ENCODE peak calls at places on chromosomes 7 and 10, in five cellular contexts. F, B, J, Q and Y are unnamed samples.

GRCh38 chr10:28839600-28840007 is 162.3 kb downstream of the BAMBI start:
- DNase-seq in B (no peak), F (no peak), J (no peak), Q (peak), Y (no peak)

GRCh38 chr7:120981888-120982615 is 6.5 kb upstream of the CPED1 start:
- DNase-seq in B (no peak), Q (peak), F (no peak), J (no peak), Y (no peak)

GRCh38 chr10:6977641-6978627 is 397.9 kb upstream of the PRKCQ start:
- DNase-seq in B (no peak), Q (no peak), F (no peak), J (no peak), Y (no peak)

GRCh38 chr7:126856691-126857291 is 395.9 kb downstream of the GRM8 start:
- DNase-seq in J (no peak), F (no peak), Q (no peak), B (no peak), Y (no peak)

GRCh38 chr7:45256309-45256708 is 98.7 kb downstream of the RAMP3 start:
- DNase-seq in B (no peak), Q (no peak), J (no peak), F (no peak), Y (no peak)

GRCh38 chr7:1664711-1665591 is 5.1 kb upstream of the ELFN1 start:
- DNase-seq in J (peak), F (peak), B (peak), Q (peak), Y (peak)

GRCh38 chr7:156640949-156641485 is 443 bp downstream of the RNF32 start:
- DNase-seq in J (no peak), B (no peak), Q (peak), F (no peak), Y (peak)

GRCh38 chr10:94366382-94366781 is 3.6 kb upstream of the NOC3L start:
- DNase-seq in J (no peak), F (no peak), B (no peak), Q (no peak), Y (no peak)

GRCh38 chr7:6639627-6640026 is 2.5 kb downstream of the ZNF316 start:
- DNase-seq in F (no peak), J (no peak), B (no peak), Q (no peak), Y (no peak)

GRCh38 chr7:114026486-114027089 is 107.8 kb upstream of the PPP1R3A start:
- DNase-seq in B (no peak), Q (peak), F (no peak), J (no peak), Y (no peak)

GRCh38 chr10:31919010-31919409 is 9.6 kb downstream of the ARHGAP12 start:
- DNase-seq in Q (no peak), B (no peak), J (no peak), F (no peak), Y (no peak)

GRCh38 chr7:153616808-153617207 is 435.4 kb upstream of the DPP6 start:
- DNase-seq in Q (no peak), J (no peak), B (no peak), F (no peak), Y (no peak)

DNA sequence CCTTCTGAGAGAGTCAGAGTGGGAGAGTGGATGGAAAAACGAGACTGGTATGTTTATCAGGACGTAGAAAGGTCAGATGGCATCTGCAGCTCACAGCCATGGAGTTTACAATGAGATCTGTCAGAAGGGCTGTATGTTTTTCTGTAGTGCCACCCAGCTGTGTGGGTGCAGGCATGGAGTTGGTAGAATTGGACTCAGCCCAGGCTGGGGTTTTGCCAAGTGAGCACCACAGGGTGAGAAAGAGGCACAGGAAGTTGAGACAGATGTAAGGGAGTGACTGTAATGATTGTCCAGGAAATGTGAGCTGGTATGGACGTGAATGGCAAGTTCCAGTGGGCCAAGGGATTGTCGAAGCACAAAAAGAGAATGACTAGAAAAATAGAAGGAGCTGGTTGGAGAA is 9.1 kb upstream of the ZYX start:
- DNase-seq in F (peak), B (peak), J (no peak), Q (no peak), Y (no peak)
- TF ChIP-seq CTCF in F (no peak), B (no peak), J (no peak), Q (peak), Y (no peak)

GRCh38 chr10:43648083-43648391 is 644 bp downstream of the ZNF32 start:
- DNase-seq in Q (no peak), F (no peak), B (no peak), J (no peak), Y (no peak)
- TF ChIP-seq CTCF in Q (no peak), F (no peak), B (no peak), J (no peak), Y (no peak)

DNA sequence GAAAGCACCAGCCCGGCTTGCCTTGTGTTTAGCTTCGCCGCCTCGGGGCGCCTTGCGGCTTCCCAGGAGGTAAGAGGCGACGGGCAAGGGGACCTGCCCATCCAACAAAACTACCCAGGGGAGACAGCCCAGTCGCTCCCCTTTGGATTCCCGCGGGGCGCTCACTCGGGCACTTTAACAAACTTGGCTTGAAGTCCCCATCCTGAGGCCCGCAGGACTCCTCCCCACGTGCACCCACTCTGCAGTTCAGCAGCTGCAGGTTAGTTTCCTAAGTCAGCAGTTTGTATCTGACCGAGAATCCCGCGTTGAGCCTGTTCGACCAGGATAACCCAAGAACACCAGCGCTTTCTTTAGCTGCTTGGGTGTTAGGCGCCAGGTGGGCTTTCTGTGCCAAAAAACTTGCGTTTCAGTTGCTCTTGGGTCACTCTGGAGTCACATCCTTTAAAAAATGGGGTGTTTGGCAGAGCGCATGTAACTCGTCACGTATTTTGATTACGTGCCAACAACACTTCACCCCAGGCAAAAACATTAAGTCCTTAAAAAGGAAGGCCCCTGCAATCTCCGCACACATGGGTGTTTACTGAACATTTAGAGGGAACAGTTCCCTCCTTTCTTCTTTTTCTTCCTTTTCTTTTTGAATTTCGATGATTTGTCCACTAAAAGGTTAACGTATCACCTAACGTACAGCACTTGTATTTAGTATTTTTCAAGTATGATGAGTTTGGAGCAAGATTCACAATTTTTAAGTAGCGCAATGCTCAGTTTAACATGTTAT is 876 bp downstream of the DNAH11 start:
- DNase-seq in B (no peak), Q (no peak), F (no peak), J (no peak), Y (no peak)
- TF ChIP-seq CTCF in B (no peak), Q (no peak), F (no peak), J (no peak), Y (no peak)

GRCh38 chr7:14340415-14341079 is 351.1 kb upstream of the ETV1 start:
- DNase-seq in J (no peak), B (no peak), Q (no peak), F (no peak), Y (no peak)
- TF ChIP-seq CTCF in J (no peak), B (no peak), Q (no peak), F (no peak), Y (no peak)

GRCh38 chr10:12103743-12104142 is 25.7 kb upstream of the SEC61A2 start:
- DNase-seq in F (no peak), J (no peak), B (no peak), Q (no peak), Y (no peak)
- TF ChIP-seq CTCF in F (no peak), J (no peak), B (no peak), Q (no peak), Y (no peak)

DNA sequence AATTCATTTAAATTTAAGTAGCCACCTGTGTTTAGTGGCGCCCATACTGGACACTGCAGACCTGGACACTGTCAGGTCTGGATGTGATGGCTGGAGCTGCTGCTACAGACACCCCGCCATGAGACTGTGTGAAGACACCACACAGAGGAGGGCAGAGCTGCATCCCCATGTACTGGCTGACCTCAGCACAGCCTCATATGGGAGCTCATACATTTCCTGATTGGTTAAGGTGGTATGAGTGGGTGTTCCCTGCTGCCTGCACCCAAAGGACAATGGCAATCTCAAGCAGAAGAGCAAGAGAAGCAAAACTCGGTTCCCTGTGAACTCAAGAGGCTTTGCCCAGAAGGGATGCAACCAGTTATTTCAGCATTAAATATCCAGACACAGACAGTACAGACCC is 60.0 kb downstream of the DLG5 start:
- DNase-seq in J (no peak), B (no peak), Q (no peak), F (no peak), Y (no peak)
- TF ChIP-seq CTCF in J (no peak), B (no peak), Q (no peak), F (no peak), Y (no peak)

GRCh38 chr7:134875867-134876266 is 96.4 kb downstream of the CALD1 start:
- DNase-seq in F (no peak), Q (peak), J (no peak), B (no peak), Y (no peak)

GRCh38 chr7:134874407-134874806 is 95.0 kb downstream of the CALD1 start:
- DNase-seq in B (no peak), Q (no peak), J (no peak), F (no peak), Y (no peak)

GRCh38 chr7:134879815-134880475 is 100.5 kb downstream of the CALD1 start:
- DNase-seq in Q (no peak), B (no peak), F (no peak), J (no peak), Y (no peak)

GRCh38 chr7:134882481-134882880 is 103.0 kb downstream of the CALD1 start:
- DNase-seq in F (no peak), J (no peak), Q (no peak), B (no peak), Y (no peak)

GRCh38 chr7:134878731-134879295 is 99.4 kb downstream of the CALD1 start:
- DNase-seq in J (no peak), Q (no peak), F (no peak), B (no peak), Y (no peak)
- TF ChIP-seq CTCF in J (no peak), Q (peak), F (no peak), B (no peak), Y (no peak)

GRCh38 chr7:24854866-24855265 is 97.6 kb upstream of the GSDME start:
- DNase-seq in B (no peak), J (no peak), F (no peak), Q (no peak), Y (no peak)

GRCh38 chr7:24857623-24858022 is 100.4 kb upstream of the GSDME start:
- DNase-seq in Q (no peak), B (no peak), F (no peak), J (no peak), Y (no peak)

GRCh38 chr7:24860611-24861010 is 103.3 kb upstream of the GSDME start:
- DNase-seq in F (no peak), B (no peak), J (no peak), Q (no peak), Y (no peak)

GRCh38 chr7:24862461-24862860 is 105.2 kb upstream of the GSDME start:
- DNase-seq in Q (no peak), B (no peak), J (no peak), F (no peak), Y (no peak)

GRCh38 chr7:24858108-24858977 is 101.1 kb upstream of the GSDME start:
- DNase-seq in J (no peak), B (no peak), Q (no peak), F (no peak), Y (no peak)
- TF ChIP-seq CTCF in J (no peak), B (no peak), Q (no peak), F (no peak), Y (no peak)

GRCh38 chr7:4931932-4932331 is 27.1 kb downstream of the MMD2 start:
- DNase-seq in Q (no peak), B (no peak), J (no peak), F (peak), Y (no peak)
- TF ChIP-seq CTCF in Q (no peak), B (no peak), J (no peak), F (no peak), Y (no peak)